ENCODE peak calls at places on chromosomes 2 and 18, in six cellular contexts. J is fibroblast of lung, Z is IMR-90, K is H1, W is Karpas-422, U is HepG2. M is an unnamed sample.

GRCh38 chr2:164558450-164558849 is 62.8 kb downstream of the GRB14 start:
- DNase-seq in J (no peak), Z (no peak), K (no peak), W (no peak), U (no peak), M (no peak)

GRCh38 chr2:227143895-227144294 is 20.1 kb downstream of the COL4A4 start:
- DNase-seq in J (no peak), Z (no peak), K (no peak), W (no peak), U (no peak), M (no peak)

GRCh38 chr2:147623328-147623727 is 221.5 kb upstream of the ACVR2A start:
- DNase-seq in J (no peak), Z (no peak), K (no peak), W (no peak), U (no peak), M (no peak)

GRCh38 chr2:240467149-240467642 is 31.7 kb downstream of the GPC1 start:
- DNase-seq in J (no peak), Z (no peak), K (no peak), W (no peak), U (no peak), M (no peak)

GRCh38 chr2:56583796-56584313 is 400.1 kb downstream of the CCDC85A start:
- DNase-seq in J (no peak), Z (no peak), K (no peak), W (no peak), U (no peak), M (no peak)

GRCh38 chr18:73407506-73407905 is 539.7 kb upstream of the NETO1 start:
- DNase-seq in J (peak; percentile 23), Z (peak; percentile 45), K (no peak), W (no peak), U (no peak), M (no peak)

GRCh38 chr2:177106212-177106611 is 106.4 kb upstream of the HNRNPA3 start:
- DNase-seq in J (no peak), Z (no peak), K (no peak), W (peak; percentile 48), U (peak; percentile 34), M (peak; percentile 2)

GRCh38 chr18:44051088-44051487 is 629.6 kb upstream of the SETBP1 start:
- DNase-seq in J (no peak), Z (no peak), K (no peak), W (no peak), U (no peak), M (no peak)

GRCh38 chr2:197274937-197275336 is 35.6 kb downstream of the ANKRD44 start:
- DNase-seq in J (no peak), Z (no peak), K (no peak), W (no peak), U (no peak), M (no peak)

GRCh38 chr2:197270601-197271000 is 40.0 kb downstream of the ANKRD44 start:
- DNase-seq in J (no peak), Z (no peak), K (no peak), W (no peak), U (no peak), M (no peak)

GRCh38 chr2:197274349-197274748 is 36.2 kb downstream of the ANKRD44 start:
- DNase-seq in J (no peak), Z (no peak), K (no peak), W (no peak), U (no peak), M (peak; percentile 39)

GRCh38 chr2:197276156-197276555 is 34.4 kb downstream of the ANKRD44 start:
- DNase-seq in J (no peak), Z (no peak), K (no peak), W (no peak), U (no peak), M (no peak)

GRCh38 chr2:197273485-197273884 is 37.1 kb downstream of the ANKRD44 start:
- DNase-seq in J (no peak), Z (no peak), K (no peak), W (no peak), U (no peak), M (no peak)
- H3K4me1 ChIP-seq in J (no peaks in the 10 kb centered on the region), Z (peaks cover 4% of the 10 kb centered on the region), K (no peaks in the 10 kb centered on the region), W (peaks cover 15% of the 10 kb centered on the region), U (no peaks in the 10 kb centered on the region), M (peaks cover 10% of the 10 kb centered on the region)

GRCh38 chr2:20803287-20803686 is 19.6 kb downstream of the LDAH start:
- DNase-seq in J (no peak), Z (no peak), K (no peak), W (no peak), U (peak; percentile 45), M (no peak)
- H4K20me1 ChIP-seq in J (no peaks in the 10 kb centered on the region), Z (peaks cover 4% of the 10 kb centered on the region), K (peaks cover 3% of the 10 kb centered on the region), W (no peaks in the 10 kb centered on the region), U (peaks cover 5% of the 10 kb centered on the region), M (peaks cover 5% of the 10 kb centered on the region)

GRCh38 chr2:128303911-128304310 is 14.8 kb downstream of the HS6ST1 start:
- DNase-seq in J (no peak), Z (no peak), K (no peak), W (no peak), U (no peak), M (no peak)
- H3K4me1 ChIP-seq in J (peaks cover 46% of the 10 kb centered on the region), Z (peaks cover 82% of the 10 kb centered on the region), K (peaks cover 48% of the 10 kb centered on the region), W (peaks cover 37% of the 10 kb centered on the region), U (peaks cover 60% of the 10 kb centered on the region), M (peaks cover 27% of the 10 kb centered on the region)

DNA sequence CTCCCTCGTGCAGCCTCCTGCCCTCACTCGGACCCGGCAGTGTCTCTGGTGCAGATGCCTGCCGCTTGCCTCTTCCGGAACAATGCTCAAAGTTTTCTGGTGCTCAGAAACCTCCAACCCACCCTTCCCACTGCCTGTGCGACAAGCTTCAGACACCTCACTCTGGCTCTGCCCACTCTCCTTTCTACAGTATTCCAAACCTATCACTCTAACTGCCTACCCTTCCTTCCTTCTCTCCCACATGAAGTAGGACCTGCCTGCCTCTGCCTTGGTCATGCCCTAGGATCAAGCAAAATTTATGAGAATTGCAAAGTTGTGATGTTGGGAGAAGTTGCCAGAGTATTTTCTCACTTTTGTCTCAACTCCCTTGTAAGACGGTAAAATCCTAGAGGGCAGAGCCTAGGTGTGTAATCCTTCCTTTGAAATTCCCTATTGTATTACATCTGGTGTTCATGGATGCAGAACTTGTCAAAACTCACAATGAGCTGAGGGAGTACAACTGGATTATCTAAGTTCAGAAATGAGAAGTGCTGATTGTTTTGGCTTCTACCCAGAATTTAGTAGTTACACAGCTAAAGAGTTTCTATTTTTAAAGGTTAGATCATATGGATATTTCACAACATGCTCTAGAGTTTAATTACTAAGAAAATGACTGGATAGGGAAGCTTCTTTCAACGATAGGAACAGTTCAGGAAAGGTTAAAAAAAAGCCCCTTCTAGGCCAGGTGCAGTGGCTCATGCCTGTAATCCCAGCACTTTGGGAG is 7.2 kb downstream of the NPC1 start:
- DNase-seq in J (peak; percentile 55), Z (peak; percentile 49), K (no peak), W (no peak), U (no peak), M (no peak)
- H4K20me1 ChIP-seq in J (peaks cover 3% of the 10 kb centered on the region), Z (peaks cover 60% of the 10 kb centered on the region), K (peaks cover 6% of the 10 kb centered on the region), W (no peaks in the 10 kb centered on the region), U (peaks cover 42% of the 10 kb centered on the region), M (no peaks in the 10 kb centered on the region)

DNA sequence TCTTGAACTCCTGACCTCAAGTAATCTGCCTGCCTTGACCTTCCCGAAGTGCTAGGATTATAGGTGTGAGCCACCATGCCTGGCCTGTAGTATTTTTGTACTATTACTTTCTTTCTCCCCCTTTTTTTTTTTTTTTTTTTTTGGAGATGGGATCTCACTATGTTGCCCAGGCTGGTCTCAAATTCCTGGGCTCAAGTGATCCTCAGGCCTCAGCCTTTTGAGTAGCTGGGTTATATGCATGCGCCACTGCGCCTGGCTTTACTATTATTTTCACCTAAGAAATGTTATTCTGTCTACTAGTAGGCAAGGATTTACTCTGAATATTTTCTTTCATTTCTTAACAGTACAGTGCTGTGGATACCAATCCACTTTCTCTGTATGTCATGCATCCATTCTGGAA is 17.4 kb upstream of the ADGRF3 start:
- DNase-seq in J (no peak), Z (no peak), K (no peak), W (no peak), U (no peak), M (no peak)
- H3K4me1 ChIP-seq in J (no peaks in the 10 kb centered on the region), Z (no peaks in the 10 kb centered on the region), K (no peaks in the 10 kb centered on the region), W (no peaks in the 10 kb centered on the region), U (peaks cover 32% of the 10 kb centered on the region), M (no peaks in the 10 kb centered on the region)

GRCh38 chr18:63317556-63317946 is 2.0 kb downstream of the BCL2 start:
- DNase-seq in J (no peak), Z (no peak), K (no peak), W (peak; percentile 61), U (no peak), M (no peak)

GRCh38 chr18:63316612-63317555 is 2.7 kb downstream of the BCL2 start:
- DNase-seq in J (no peak), Z (no peak), K (no peak), W (peak; percentile 80), U (no peak), M (no peak)

GRCh38 chr18:63314991-63315662 is 4.4 kb downstream of the BCL2 start:
- DNase-seq in J (no peak), Z (no peak), K (no peak), W (peak; percentile 63), U (no peak), M (no peak)

GRCh38 chr18:63314062-63314790 is 5.3 kb downstream of the BCL2 start:
- DNase-seq in J (no peak), Z (no peak), K (no peak), W (peak; percentile 50), U (no peak), M (no peak)

GRCh38 chr18:63315879-63316278 is 3.7 kb downstream of the BCL2 start:
- DNase-seq in J (no peak), Z (no peak), K (no peak), W (no peak), U (no peak), M (no peak)
- H4K20me1 ChIP-seq in J (no peaks in the 10 kb centered on the region), Z (no peaks in the 10 kb centered on the region), K (peaks cover 3% of the 10 kb centered on the region), W (peaks cover 68% of the 10 kb centered on the region), U (no peaks in the 10 kb centered on the region), M (no peaks in the 10 kb centered on the region)